ENCODE peak calls at places on chromosomes 11 and 22, in four cellular contexts. One of them, this sample, is unnamed.

GRCh38 chr22:44274918-44275665 is 37.7 kb downstream of the SHISAL1 start:
- DNase-seq in GM12865: no peak
- DNase-seq in endodermal cell: peak; percentile 39
- DNase-seq in HFFc6: no peak
- DNase-seq in this sample: no peak

GRCh38 chr11:97022942-97023341 is 633.1 kb downstream of the JRKL start:
- DNase-seq in endodermal cell: no peak
- DNase-seq in GM12865: no peak
- DNase-seq in HFFc6: no peak
- DNase-seq in this sample: no peak

GRCh38 chr11:125287467-125288232 is 123.1 kb downstream of the PKNOX2 start:
- DNase-seq in endodermal cell: peak; percentile 55
- DNase-seq in HFFc6: no peak
- DNase-seq in GM12865: no peak
- DNase-seq in this sample: no peak

GRCh38 chr22:47110817-47111443 is 348.5 kb downstream of the TBC1D22A start:
- DNase-seq in HFFc6: no peak
- DNase-seq in endodermal cell: no peak
- DNase-seq in GM12865: no peak
- DNase-seq in this sample: no peak

GRCh38 chr11:17602105-17603001 is 55.3 kb downstream of the OTOG start:
- DNase-seq in GM12865: no peak
- DNase-seq in endodermal cell: no peak
- DNase-seq in HFFc6: no peak
- DNase-seq in this sample: no peak

GRCh38 chr11:86753376-86753775 is 47.0 kb upstream of the PRSS23 start:
- DNase-seq in GM12865: no peak
- DNase-seq in HFFc6: no peak
- DNase-seq in endodermal cell: no peak
- DNase-seq in this sample: no peak

GRCh38 chr11:10076458-10077141 is 217.4 kb downstream of the SBF2 start:
- DNase-seq in GM12865: peak; percentile 66
- DNase-seq in HFFc6: peak; percentile 11
- DNase-seq in endodermal cell: peak; percentile 88
- DNase-seq in this sample: peak; percentile 49

GRCh38 chr11:98616256-98616655 is 404.5 kb upstream of the CNTN5 start:
- DNase-seq in HFFc6: no peak
- DNase-seq in GM12865: no peak
- DNase-seq in endodermal cell: no peak
- DNase-seq in this sample: no peak

GRCh38 chr22:35150163-35151107 is 84.5 kb downstream of the ISX start:
- DNase-seq in HFFc6: peak; percentile 26
- DNase-seq in GM12865: peak; percentile 91
- DNase-seq in endodermal cell: peak; percentile 95
- DNase-seq in this sample: peak; percentile 54

GRCh38 chr11:133272386-133272785 is 259.9 kb downstream of the OPCML start:
- DNase-seq in HFFc6: no peak
- DNase-seq in endodermal cell: no peak
- DNase-seq in GM12865: no peak
- DNase-seq in this sample: no peak

GRCh38 chr11:368414-369335 is 624 bp upstream of the B4GALNT4 start:
- DNase-seq in HFFc6: no peak
- DNase-seq in endodermal cell: peak; percentile 73
- DNase-seq in GM12865: no peak
- DNase-seq in this sample: peak; percentile 36

GRCh38 chr22:36026741-36027140 is 1.9 kb downstream of the RBFOX2 start:
- DNase-seq in endodermal cell: no peak
- DNase-seq in HFFc6: peak; percentile 25
- DNase-seq in GM12865: no peak
- DNase-seq in this sample: peak; percentile 19

GRCh38 chr22:30245985-30246901 is at the start of gene LIF:
- DNase-seq in GM12865: peak; percentile 34
- DNase-seq in endodermal cell: peak; percentile 82
- DNase-seq in HFFc6: peak; percentile 52
- DNase-seq in this sample: peak; percentile 83

GRCh38 chr11:131033151-131033651 is 116.9 kb upstream of the SNX19 start:
- DNase-seq in HFFc6: peak; percentile 90
- DNase-seq in endodermal cell: peak; percentile 77
- DNase-seq in GM12865: no peak
- DNase-seq in this sample: no peak

GRCh38 chr11:59078435-59078834 is 7.7 kb upstream of the GLYATL1B start:
- DNase-seq in HFFc6: no peak
- DNase-seq in GM12865: no peak
- DNase-seq in endodermal cell: no peak
- DNase-seq in this sample: no peak

GRCh38 chr22:45964372-45964771 is 12.6 kb downstream of the WNT7B start:
- DNase-seq in endodermal cell: no peak
- DNase-seq in GM12865: no peak
- DNase-seq in HFFc6: no peak
- DNase-seq in this sample: no peak

GRCh38 chr22:26713823-26714449 is 56.5 kb downstream of the MIAT start:
- DNase-seq in endodermal cell: no peak
- DNase-seq in HFFc6: peak; percentile 75
- DNase-seq in GM12865: no peak
- DNase-seq in this sample: no peak

GRCh38 chr11:116930177-116930576 is 92.8 kb upstream of the APOA1 start:
- DNase-seq in endodermal cell: peak; percentile 60
- DNase-seq in GM12865: peak; percentile 36
- DNase-seq in HFFc6: no peak
- DNase-seq in this sample: no peak

GRCh38 chr11:121886005-121886739 is 229.8 kb downstream of the BLID start:
- DNase-seq in GM12865: no peak
- DNase-seq in HFFc6: no peak
- DNase-seq in endodermal cell: no peak
- DNase-seq in this sample: no peak

GRCh38 chr11:10678106-10678505 is 15.4 kb downstream of the IRAG1 start:
- DNase-seq in HFFc6: no peak
- DNase-seq in endodermal cell: no peak
- DNase-seq in GM12865: no peak
- DNase-seq in this sample: no peak

GRCh38 chr11:12124306-12124705 is 13.9 kb downstream of the MICAL2 start:
- DNase-seq in endodermal cell: no peak
- DNase-seq in HFFc6: no peak
- DNase-seq in GM12865: no peak
- DNase-seq in this sample: no peak

GRCh38 chr11:17400048-17400775 is 11.8 kb upstream of the KCNJ11 start:
- DNase-seq in endodermal cell: no peak
- DNase-seq in GM12865: peak; percentile 35
- DNase-seq in HFFc6: no peak
- DNase-seq in this sample: no peak

GRCh38 chr11:65014146-65014960 is at the start of gene ARL2:
- DNase-seq in endodermal cell: no peak
- DNase-seq in HFFc6: no peak
- DNase-seq in GM12865: no peak
- DNase-seq in this sample: peak; percentile 94

GRCh38 chr11:41281131-41281742 is 178.2 kb downstream of the LRRC4C start:
- DNase-seq in HFFc6: no peak
- DNase-seq in endodermal cell: no peak
- DNase-seq in GM12865: no peak
- DNase-seq in this sample: no peak

GRCh38 chr22:48256776-48257689 is 1494.6 kb downstream of the TBC1D22A start:
- DNase-seq in GM12865: no peak
- DNase-seq in HFFc6: no peak
- DNase-seq in endodermal cell: peak; percentile 31
- DNase-seq in this sample: no peak

GRCh38 chr11:3190600-3190999 is 25.5 kb upstream of the OSBPL5 start:
- DNase-seq in GM12865: no peak
- DNase-seq in endodermal cell: peak; percentile 45
- DNase-seq in HFFc6: no peak
- DNase-seq in this sample: no peak

GRCh38 chr11:13687271-13687670 is 18.8 kb downstream of the FAR1 start:
- DNase-seq in GM12865: no peak
- DNase-seq in endodermal cell: no peak
- DNase-seq in HFFc6: no peak
- DNase-seq in this sample: no peak

GRCh38 chr22:40654522-40655167 is 18.1 kb upstream of the MRTFA start:
- DNase-seq in HFFc6: peak; percentile 69
- DNase-seq in GM12865: no peak
- DNase-seq in endodermal cell: peak; percentile 73
- DNase-seq in this sample: no peak
- TF ChIP-seq CTCF in HFFc6: peak; percentile 41
- TF ChIP-seq CTCF in GM12865: no peak
- TF ChIP-seq CTCF in endodermal cell: peak; percentile 55
- TF ChIP-seq CTCF in this sample: no peak

GRCh38 chr11:18844753-18845367 is 53.3 kb upstream of the PTPN5 start:
- DNase-seq in endodermal cell: no peak
- DNase-seq in HFFc6: peak; percentile 47
- DNase-seq in GM12865: peak; percentile 40
- DNase-seq in this sample: peak; percentile 24
- TF ChIP-seq CTCF in endodermal cell: peak; percentile 86
- TF ChIP-seq CTCF in HFFc6: peak; percentile 80
- TF ChIP-seq CTCF in GM12865: peak; percentile 69
- TF ChIP-seq CTCF in this sample: peak; percentile 82

GRCh38 chr11:77198440-77198849 is 70.4 kb downstream of the MYO7A start:
- DNase-seq in HFFc6: no peak
- DNase-seq in endodermal cell: peak; percentile 92
- DNase-seq in GM12865: peak; percentile 52
- DNase-seq in this sample: peak; percentile 58
- TF ChIP-seq CTCF in HFFc6: peak; percentile 65
- TF ChIP-seq CTCF in endodermal cell: peak; percentile 75
- TF ChIP-seq CTCF in GM12865: peak; percentile 42
- TF ChIP-seq CTCF in this sample: peak; percentile 39

DNA sequence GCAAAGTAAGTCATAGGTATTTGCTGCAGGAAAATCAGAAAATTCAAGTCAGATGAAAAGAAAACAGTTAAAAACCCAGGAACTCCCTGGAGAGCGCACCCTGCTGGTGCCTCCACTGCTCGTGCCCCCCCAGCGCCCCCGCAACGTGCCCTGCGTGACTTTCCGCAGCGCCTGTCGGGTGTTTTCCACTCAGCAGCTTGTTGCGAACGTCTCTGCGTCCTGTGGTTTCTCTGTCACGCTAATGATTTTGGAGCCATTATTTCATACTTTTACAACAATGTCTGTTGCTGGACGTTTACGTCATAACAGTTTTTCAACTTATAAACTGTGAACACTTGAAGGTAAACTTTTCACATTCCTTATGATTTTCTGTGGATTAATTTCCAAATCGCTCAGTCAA is 5.0 kb downstream of the CRELD2 start:
- DNase-seq in GM12865: peak; percentile 86
- DNase-seq in HFFc6: no peak
- DNase-seq in endodermal cell: no peak
- DNase-seq in this sample: peak; percentile 78
- TF ChIP-seq CTCF in GM12865: peak; percentile 58
- TF ChIP-seq CTCF in HFFc6: peak; percentile 65
- TF ChIP-seq CTCF in endodermal cell: peak; percentile 37
- TF ChIP-seq CTCF in this sample: peak; percentile 62

This sample was measured in GM13977.